ENCODE peak calls at places on chromosomes 7 and 10, in seven cellular contexts. L, G, N, X, H, C and Y are unnamed samples.

GRCh38 chr10:84257343-84258020 is 12.6 kb downstream of the RGR start:
- DNase-seq in C (no peak), N (no peak), L (no peak), H (no peak), X (no peak), G (no peak), Y (no peak)

GRCh38 chr7:42237162-42237821 is at the start of gene GLI3:
- DNase-seq in C (peak; percentile 28), G (peak; percentile 37), L (no peak), H (no peak), X (no peak), N (no peak), Y (no peak)

GRCh38 chr10:118447478-118447877 is 105.4 kb upstream of the FAM204A start:
- DNase-seq in G (no peak), L (no peak), C (no peak), N (no peak), H (no peak), X (no peak), Y (no peak)

GRCh38 chr7:115940462-115941060 is 90.0 kb downstream of the TFEC start:
- DNase-seq in L (no peak), H (no peak), C (no peak), X (no peak), N (no peak), G (no peak), Y (no peak)

GRCh38 chr7:28964056-28964455 is 5.9 kb upstream of the TRIL start:
- DNase-seq in L (no peak), N (no peak), G (no peak), X (no peak), C (no peak), H (no peak), Y (no peak)

GRCh38 chr7:28430626-28431025 is 18.3 kb downstream of the CREB5 start:
- DNase-seq in G (no peak), C (no peak), N (no peak), X (no peak), L (no peak), H (no peak), Y (no peak)

GRCh38 chr10:103888113-103888841 is 29.7 kb downstream of the STN1 start:
- DNase-seq in G (peak; percentile 60), H (no peak), C (peak; percentile 68), L (no peak), X (no peak), N (no peak), Y (no peak)

GRCh38 chr10:21173964-21174669 is 277.0 kb upstream of the NEBL start:
- DNase-seq in G (peak; percentile 51), L (peak; percentile 37), H (no peak), C (no peak), X (no peak), N (peak; percentile 31), Y (no peak)

GRCh38 chr10:80141696-80142460 is 9.3 kb downstream of the PLAC9 start:
- DNase-seq in H (no peak), G (no peak), L (no peak), X (no peak), C (no peak), N (no peak), Y (no peak)

GRCh38 chr7:120273476-120273975 is 551 bp downstream of the KCND2 start:
- DNase-seq in L (no peak), H (no peak), X (no peak), G (peak; percentile 87), C (peak; percentile 1), N (no peak), Y (no peak)

GRCh38 chr10:35910234-35910633 is 268.1 kb upstream of the FZD8 start:
- DNase-seq in C (no peak), N (no peak), G (no peak), H (peak; percentile 76), X (no peak), L (no peak), Y (no peak)

GRCh38 chr7:101128040-101128834 is 1.3 kb downstream of the SERPINE1 start:
- DNase-seq in H (no peak), N (no peak), L (no peak), X (no peak), G (no peak), C (no peak), Y (no peak)

GRCh38 chr10:60186315-60187071 is 203.2 kb downstream of the ANK3 start:
- DNase-seq in X (no peak), N (no peak), L (no peak), G (no peak), C (no peak), H (no peak), Y (no peak)

GRCh38 chr7:23346316-23346715 is 47.2 kb downstream of the MALSU1 start:
- DNase-seq in N (no peak), H (no peak), G (no peak), C (peak; percentile 30), X (no peak), L (no peak), Y (peak; percentile 41)

GRCh38 chr10:112435013-112435619 is 11.6 kb downstream of the ZDHHC6 start:
- DNase-seq in L (no peak), C (peak; percentile 32), H (no peak), X (no peak), N (no peak), G (peak; percentile 1), Y (no peak)

GRCh38 chr7:112386619-112387018 is 63.6 kb upstream of the IFRD1 start:
- DNase-seq in L (no peak), G (no peak), H (no peak), C (no peak), N (no peak), X (no peak), Y (no peak)

GRCh38 chr7:28955723-28956607 is 2.2 kb downstream of the TRIL start:
- DNase-seq in H (no peak), L (peak; percentile 32), C (peak; percentile 20), N (peak; percentile 34), G (peak; percentile 75), X (no peak), Y (no peak)

GRCh38 chr7:4226166-4226857 is 455.8 kb upstream of the FOXK1 start:
- DNase-seq in X (no peak), H (no peak), N (no peak), L (no peak), C (no peak), G (no peak), Y (no peak)

GRCh38 chr7:1028775-1029636 is 15.3 kb upstream of the GPR146 start:
- DNase-seq in C (peak; percentile 71), X (peak; percentile 46), G (peak; percentile 48), L (peak; percentile 66), N (peak; percentile 54), H (peak; percentile 88), Y (peak; percentile 52)

GRCh38 chr10:13658864-13659685 is 72.3 kb downstream of the PRPF18 start:
- DNase-seq in N (no peak), X (no peak), L (no peak), H (no peak), C (no peak), G (no peak), Y (no peak)

GRCh38 chr10:22433875-22434274 is 88.6 kb downstream of the SPAG6 start:
- DNase-seq in G (no peak), C (peak; percentile 17), L (no peak), N (no peak), H (peak; percentile 89), X (no peak), Y (no peak)

GRCh38 chr7:101743995-101744360 is 73.4 kb upstream of the CUX1 start:
- DNase-seq in C (no peak), G (no peak), L (no peak), N (no peak), H (no peak), X (no peak), Y (no peak)

GRCh38 chr10:99619851-99620712 is at the start of gene SLC25A28:
- DNase-seq in X (peak; percentile 94), H (peak; percentile 100), C (peak; percentile 99), L (peak; percentile 89), G (peak; percentile 98), N (peak; percentile 81), Y (peak; percentile 91)

GRCh38 chr7:90092467-90092866 is 61.8 kb upstream of the STEAP1 start:
- DNase-seq in X (no peak), N (no peak), C (no peak), L (no peak), G (no peak), H (no peak), Y (no peak)

GRCh38 chr7:16367115-16367514 is 54.2 kb downstream of the CRPPA start:
- DNase-seq in G (no peak), C (no peak), N (no peak), L (no peak), H (no peak), X (no peak), Y (no peak)

GRCh38 chr7:149456770-149457421 is 4.0 kb downstream of the ZNF777 start:
- DNase-seq in N (no peak), L (no peak), G (no peak), H (no peak), C (no peak), X (no peak), Y (no peak)

GRCh38 chr7:38756521-38756920 is 125.3 kb upstream of the AMPH start:
- DNase-seq in L (no peak), H (no peak), C (no peak), G (no peak), X (no peak), N (no peak), Y (no peak)

GRCh38 chr10:11891776-11892486 is 68.8 kb downstream of the PROSER2 start:
- DNase-seq in H (no peak), G (no peak), L (no peak), X (no peak), C (no peak), N (no peak), Y (no peak)

GRCh38 chr7:47478017-47478344 is 103.9 kb downstream of the TNS3 start:
- DNase-seq in X (no peak), N (no peak), H (no peak), L (no peak), G (no peak), C (no peak), Y (no peak)

GRCh38 chr7:143272871-143273270 is 9.6 kb downstream of the GSTK1 start:
- DNase-seq in N (no peak), C (no peak), X (no peak), G (no peak), H (no peak), L (no peak), Y (no peak)

GRCh38 chr7:50953303-50953702 is 170.6 kb upstream of the GRB10 start:
- DNase-seq in G (no peak), X (no peak), H (no peak), N (no peak), C (no peak), L (no peak), Y (no peak)

GRCh38 chr7:18886801-18887200 is 230.6 kb downstream of the TWIST1 start:
- DNase-seq in L (no peak), X (no peak), G (no peak), N (no peak), H (no peak), C (no peak), Y (no peak)